ENCODE peak calls at places on chromosomes 4 and X, in five cellular contexts. T, X, G, R and A are unnamed samples.

GRCh38 chr4:150495550-150495949 is 86.4 kb upstream of the MAB21L2 start:
- DNase-seq in R (no peak), X (no peak), G (no peak), T (no peak), A (no peak)

GRCh38 chr4:70629469-70630090 is 1.0 kb downstream of the ENAM start:
- DNase-seq in G (no peak), X (no peak), R (no peak), T (no peak), A (no peak)

GRCh38 chrX:148836741-148837140 is 336.3 kb downstream of the AFF2 start:
- DNase-seq in T (no peak), G (no peak), X (no peak), R (no peak), A (no peak)

GRCh38 chr4:153337686-153338085 is 6.8 kb upstream of the MND1 start:
- DNase-seq in T (no peak), X (no peak), R (no peak), G (no peak), A (no peak)

GRCh38 chr4:40548256-40548655 is 81.4 kb downstream of the RBM47 start:
- DNase-seq in R (no peak), G (no peak), T (no peak), X (peak; percentile 45), A (no peak)

GRCh38 chr4:79623125-79623905 is 215.3 kb upstream of the GK2 start:
- DNase-seq in X (peak; percentile 5), G (no peak), T (no peak), R (no peak), A (no peak)

GRCh38 chr4:23034726-23035125 is 342.0 kb downstream of the GBA3 start:
- DNase-seq in R (no peak), X (no peak), T (no peak), G (no peak), A (no peak)

GRCh38 chr4:83408958-83409357 is 46.7 kb downstream of the HELQ start:
- DNase-seq in T (no peak), R (no peak), X (no peak), G (no peak), A (no peak)

GRCh38 chr4:146472404-146472803 is 49.3 kb downstream of the SLC10A7 start:
- DNase-seq in X (no peak), G (peak; percentile 42), R (no peak), T (no peak), A (no peak)

GRCh38 chr4:189845145-189845846 is 95.4 kb upstream of the FRG1 start:
- DNase-seq in X (peak; percentile 1), T (no peak), R (no peak), G (no peak), A (no peak)

GRCh38 chr4:88514557-88515511 is 8.7 kb downstream of the PYURF start:
- DNase-seq in R (no peak), G (no peak), T (no peak), X (no peak), A (peak; percentile 76)

GRCh38 chr4:179804440-179804839 is 2362.2 kb upstream of the AGA start:
- DNase-seq in R (no peak), X (peak; percentile 13), G (no peak), T (no peak), A (no peak)

GRCh38 chr4:174398728-174399127 is 115.0 kb downstream of the CEP44 start:
- DNase-seq in X (peak; percentile 68), R (peak; percentile 22), T (no peak), G (no peak), A (no peak)

GRCh38 chr4:76705497-76705896 is 192.4 kb downstream of the SOWAHB start:
- DNase-seq in G (no peak), R (no peak), T (no peak), X (peak; percentile 74), A (no peak)

GRCh38 chr4:118289794-118290193 is 63.0 kb downstream of the PRSS12 start:
- DNase-seq in R (no peak), T (no peak), X (peak; percentile 92), G (no peak), A (no peak)

GRCh38 chr4:43471950-43472349 is 579.4 kb downstream of the GRXCR1 start:
- DNase-seq in T (no peak), X (no peak), R (no peak), G (no peak), A (peak; percentile 30)
- H3K9me3 ChIP-seq in T (no peaks in the 10 kb centered on the region), X (peaks cover 10% of the 10 kb centered on the region), R (no peaks in the 10 kb centered on the region), G (peaks cover 11% of the 10 kb centered on the region), A (peaks cover 45% of the 10 kb centered on the region)

GRCh38 chr4:184744251-184744650 is 10.4 kb upstream of the CENPU start:
- DNase-seq in T (no peak), R (no peak), G (no peak), X (no peak), A (no peak)

GRCh38 chr4:184747034-184747830 is 13.3 kb upstream of the CENPU start:
- DNase-seq in R (peak; percentile 65), G (no peak), X (no peak), T (no peak), A (peak; percentile 76)

GRCh38 chr4:184748251-184748652 is 14.4 kb upstream of the CENPU start:
- DNase-seq in G (no peak), T (no peak), X (no peak), R (no peak), A (no peak)

GRCh38 chr4:184746532-184746870 is 12.6 kb upstream of the CENPU start:
- DNase-seq in G (no peak), X (peak; percentile 82), T (no peak), R (no peak), A (no peak)

DNA sequence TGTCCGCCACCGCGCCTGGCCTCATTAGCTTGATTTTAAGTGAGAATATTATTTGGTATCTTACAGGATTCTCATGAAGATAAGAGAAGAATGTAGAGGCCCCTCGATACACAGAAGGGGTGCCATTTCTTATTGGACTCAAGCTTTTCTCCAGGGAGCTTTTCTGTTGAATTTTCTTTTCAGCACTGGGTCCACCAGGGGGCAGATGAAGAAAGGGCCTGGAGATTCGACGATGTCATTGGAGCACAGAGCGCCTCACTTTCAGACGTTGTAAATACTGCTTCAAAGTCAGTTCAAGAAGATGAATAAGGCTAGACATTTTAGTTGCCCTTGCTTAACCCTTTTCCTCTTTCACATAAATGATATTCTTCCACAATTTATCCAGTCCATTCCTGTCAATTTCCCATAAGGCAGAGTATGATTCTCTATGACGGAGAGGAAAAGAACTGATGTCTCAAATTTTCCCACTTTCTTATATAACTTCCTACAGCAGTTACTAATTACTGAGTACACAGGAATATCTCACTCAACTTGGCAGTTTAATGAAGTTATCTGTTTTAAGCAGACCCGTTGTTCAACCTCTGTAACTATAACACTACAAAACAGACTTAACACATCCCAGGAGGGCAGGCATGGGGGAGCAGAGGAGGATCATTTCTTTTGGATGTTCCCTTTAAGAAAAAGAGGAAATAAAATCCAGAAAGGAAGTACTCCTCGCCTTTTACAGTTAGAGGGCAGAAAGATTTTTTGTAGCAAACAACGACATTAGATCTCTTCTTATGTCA is 12.0 kb upstream of the CENPU start:
- DNase-seq in X (peak; percentile 76), G (peak; percentile 84), R (peak; percentile 83), T (no peak), A (peak; percentile 62)
- TF ChIP-seq MXI1 in X (no peak), G (peak; percentile 35), R (no peak), T (no peak), A (no peak)

GRCh38 chrX:30793767-30794103 is 95.3 kb downstream of the TAB3 start:
- DNase-seq in R (no peak), T (no peak), G (no peak), X (no peak), A (no peak)
- H3K9me3 ChIP-seq in R (no peaks in the 10 kb centered on the region), T (no peaks in the 10 kb centered on the region), G (no peaks in the 10 kb centered on the region), X (peaks cover 28% of the 10 kb centered on the region), A (no peaks in the 10 kb centered on the region)

DNA sequence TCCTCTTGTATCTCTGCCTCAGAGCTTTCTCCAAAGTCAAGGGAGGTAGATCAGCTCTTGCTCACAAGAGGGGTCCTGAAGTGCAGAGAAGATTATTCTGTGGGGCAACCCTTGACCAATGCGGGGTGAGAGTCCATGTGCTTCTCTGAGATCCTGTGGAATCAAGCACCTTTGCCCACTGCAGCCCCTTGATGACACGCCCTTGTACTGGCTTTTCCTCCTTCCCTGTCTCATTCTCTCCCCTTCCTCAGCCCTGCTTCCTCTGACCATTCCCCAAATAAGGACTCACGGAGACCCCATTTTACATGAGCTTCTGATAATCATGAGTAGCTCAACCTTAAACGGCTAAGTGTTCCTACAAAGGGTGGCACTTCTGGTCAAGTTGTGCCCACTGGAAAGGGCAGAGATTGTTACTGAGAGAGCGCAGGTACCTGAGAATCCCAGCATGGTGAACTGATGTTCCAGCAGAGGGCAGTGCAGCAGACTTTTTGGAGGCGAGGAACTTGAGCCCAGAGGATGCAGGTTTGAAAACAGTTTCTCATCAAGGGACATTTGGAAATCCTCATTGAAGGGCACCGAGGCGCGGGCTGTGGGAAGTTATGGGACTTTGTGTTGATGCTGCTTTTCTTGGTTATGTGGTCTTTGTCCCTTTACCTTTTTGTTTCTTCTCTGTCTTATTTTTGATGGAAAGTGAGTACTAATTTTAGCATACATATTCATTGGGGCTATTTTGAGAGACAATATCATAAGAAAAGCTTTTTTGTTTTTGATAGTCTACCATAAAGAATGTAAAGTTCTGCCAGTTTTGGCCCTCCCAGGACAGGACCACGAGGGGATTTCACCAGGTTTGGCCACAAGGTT is 201.3 kb downstream of the RBM46 start:
- DNase-seq in X (peak; percentile 48), G (peak; percentile 58), R (peak; percentile 42), T (peak; percentile 15), A (peak; percentile 32)
- TF ChIP-seq MXI1 in X (no peak), G (no peak), R (no peak), T (no peak), A (no peak)

GRCh38 chrX:151738751-151739150 is 4.2 kb downstream of the CNGA2 start:
- DNase-seq in G (no peak), R (no peak), T (no peak), X (no peak), A (no peak)
- H3K9me3 ChIP-seq in G (no peaks in the 10 kb centered on the region), R (no peaks in the 10 kb centered on the region), T (no peaks in the 10 kb centered on the region), X (peaks cover 13% of the 10 kb centered on the region), A (no peaks in the 10 kb centered on the region)

DNA sequence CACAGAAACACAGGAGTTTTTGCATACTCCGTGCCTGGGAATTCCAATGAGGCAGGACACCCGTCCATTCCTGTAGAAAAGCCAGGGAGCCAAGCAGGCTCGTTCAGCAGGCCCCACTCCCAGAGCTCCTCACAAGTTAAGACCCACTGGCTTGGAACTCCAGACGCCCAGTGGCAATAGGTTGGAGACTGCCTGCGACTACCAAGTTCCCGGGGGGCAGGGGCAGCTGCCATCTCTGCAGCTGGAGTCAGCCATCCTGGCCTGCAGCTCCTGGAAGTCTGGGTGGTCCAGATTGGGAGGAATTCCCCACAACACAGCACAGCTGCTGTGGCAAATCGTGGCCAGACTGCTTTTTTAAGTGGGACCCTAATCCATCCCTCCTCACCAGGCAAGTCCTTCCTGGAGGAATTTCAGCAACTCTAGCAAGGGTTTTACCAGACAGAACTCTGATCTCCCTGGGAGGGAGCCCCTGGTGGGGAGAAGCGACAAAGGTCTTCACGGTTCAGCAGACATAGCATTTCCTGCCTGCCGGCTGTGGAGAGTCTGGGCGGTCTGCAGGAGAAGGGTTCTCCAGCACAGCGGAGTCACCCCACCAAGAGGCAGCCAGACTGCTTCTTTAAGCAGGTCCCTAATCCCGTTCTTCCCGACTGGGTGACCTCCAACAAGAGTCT is 231.9 kb downstream of the STPG2 start:
- DNase-seq in G (no peak), T (no peak), X (no peak), R (no peak), A (no peak)
- TF ChIP-seq MXI1 in G (no peak), T (no peak), X (no peak), R (no peak), A (no peak)

GRCh38 chrX:67893931-67894330 is 350.1 kb downstream of the AR start:
- DNase-seq in X (peak; percentile 3), R (peak; percentile 1), G (no peak), T (no peak), A (no peak)
- H3K9me3 ChIP-seq in X (peaks cover 12% of the 10 kb centered on the region), R (no peaks in the 10 kb centered on the region), G (peaks cover 13% of the 10 kb centered on the region), T (no peaks in the 10 kb centered on the region), A (peaks cover 44% of the 10 kb centered on the region)